ENCODE peak calls at places on chromosomes 4 and X, in ten cellular contexts. N is EH; F is NCI-H2029 treated with DMSO at 0.1 percent for 48 hours; V is GM03348; O is amygdala; B is A172; A is testis; U is neural progenitor cell; G is stimulated activated CD4-positive, alpha-beta T cell treated with anti-CD3 and anti-CD28 coated beads, Interleukin-2, amount 100 ng/mL, for 48 hours; X is GM04504. L is an unnamed sample.

GRCh38 chr4:182286035-182286434 is 42.8 kb downstream of the TENM3 start:
- DNase-seq in N (peak; percentile 61), A (no peak), B (no peak), X (peak; percentile 5), F (no peak), G (no peak), V (peak; percentile 58), O (no peak), U (no peak), L (no peak)

GRCh38 chr4:110196871-110197420 is 1.5 kb downstream of the ELOVL6 start:
- DNase-seq in G (peak; percentile 40), A (peak; percentile 50), N (peak; percentile 54), X (no peak), B (peak; percentile 16), O (peak; percentile 36), V (peak; percentile 74), F (peak; percentile 34), U (peak; percentile 79), L (no peak)

GRCh38 chrX:18353931-18354368 is 538 bp downstream of the SCML2 start:
- DNase-seq in F (no peak), O (no peak), U (peak; percentile 70), V (peak; percentile 34), X (no peak), B (no peak), N (no peak), A (peak; percentile 24), G (no peak), L (no peak)

GRCh38 chr4:87038837-87039715 is 104.3 kb downstream of the AFF1 start:
- DNase-seq in F (peak; percentile 29), V (peak; percentile 79), B (peak; percentile 90), U (peak; percentile 95), N (peak; percentile 94), X (peak; percentile 85), G (no peak), O (no peak), A (no peak), L (no peak)

GRCh38 chrX:102976290-102976689 is 39.2 kb downstream of the RAB40AL start:
- DNase-seq in N (peak; percentile 74), U (no peak), G (no peak), X (no peak), B (no peak), A (no peak), V (peak; percentile 11), O (no peak), F (no peak), L (no peak)

GRCh38 chrX:29652484-29652883 is 562.9 kb upstream of the MAGEB2 start:
- DNase-seq in A (no peak), V (peak; percentile 35), N (peak; percentile 64), X (peak; percentile 35), G (no peak), F (no peak), B (peak; percentile 38), O (no peak), U (no peak), L (no peak)

GRCh38 chr4:91220315-91220714 is 1083.5 kb upstream of the GRID2 start:
- DNase-seq in O (no peak), X (no peak), U (no peak), F (no peak), N (no peak), G (no peak), B (no peak), V (no peak), A (no peak), L (no peak)

GRCh38 chr4:118941799-118942198 is 53.1 kb downstream of the SYNPO2 start:
- DNase-seq in X (no peak), F (peak; percentile 49), G (no peak), V (no peak), U (no peak), N (peak; percentile 81), B (peak; percentile 29), A (no peak), O (no peak), L (no peak)

GRCh38 chr4:166165829-166166420 is 292.9 kb downstream of the TLL1 start:
- DNase-seq in N (peak; percentile 75), V (peak; percentile 78), B (peak; percentile 76), A (peak; percentile 40), U (peak; percentile 79), G (no peak), F (peak; percentile 76), O (no peak), X (peak; percentile 35), L (no peak)

GRCh38 chr4:113511944-113512343 is 249.6 kb downstream of the CAMK2D start:
- DNase-seq in X (no peak), F (no peak), V (no peak), B (no peak), N (no peak), A (no peak), G (no peak), O (no peak), U (no peak), L (no peak)

GRCh38 chrX:46913710-46914109 is 1.5 kb downstream of the JADE3 start:
- DNase-seq in A (peak; percentile 31), X (no peak), G (no peak), U (peak; percentile 20), O (no peak), N (peak; percentile 40), B (no peak), F (no peak), V (peak; percentile 5), L (no peak)

GRCh38 chr4:108988514-108989195 is 225.8 kb upstream of the ETNPPL start:
- DNase-seq in B (no peak), A (no peak), N (peak; percentile 56), G (no peak), F (no peak), U (no peak), V (peak; percentile 12), O (no peak), X (no peak), L (no peak)

GRCh38 chr4:107654694-107655093 is 65.3 kb downstream of the PAPSS1 start:
- DNase-seq in O (no peak), G (no peak), B (peak; percentile 18), X (no peak), A (no peak), F (no peak), V (no peak), N (no peak), U (peak; percentile 47), L (no peak)

GRCh38 chrX:149036086-149036485 is 469.0 kb downstream of the IDS start:
- DNase-seq in G (no peak), N (no peak), V (no peak), O (no peak), X (no peak), U (no peak), F (no peak), B (no peak), A (peak; percentile 13), L (no peak)

GRCh38 chrX:135531813-135532212 is 11.4 kb downstream of the INTS6L start:
- DNase-seq in U (no peak), G (no peak), B (no peak), O (no peak), X (no peak), F (no peak), V (no peak), A (no peak), N (peak; percentile 11), L (no peak)

GRCh38 chrX:64204701-64205440 is 637 bp downstream of the AMER1 start:
- DNase-seq in V (peak; percentile 70), N (peak; percentile 31), B (peak; percentile 12), G (no peak), X (no peak), U (peak; percentile 44), F (no peak), A (peak; percentile 36), O (peak; percentile 16), L (no peak)

GRCh38 chr4:75919914-75920313 is 17.7 kb upstream of the PPEF2 start:
- DNase-seq in B (no peak), G (no peak), A (no peak), N (peak; percentile 39), X (peak; percentile 20), V (peak; percentile 54), O (no peak), U (no peak), F (no peak), L (no peak)

GRCh38 chr4:63618883-63619573 is 790.2 kb downstream of the TECRL start:
- DNase-seq in X (no peak), V (no peak), O (no peak), B (no peak), G (no peak), N (no peak), F (no peak), U (peak; percentile 1), A (no peak), L (no peak)

GRCh38 chrX:69025802-69026301 is 139.4 kb downstream of the PJA1 start:
- DNase-seq in V (no peak), G (no peak), X (no peak), F (no peak), O (no peak), B (no peak), N (peak; percentile 69), A (no peak), U (no peak), L (no peak)

GRCh38 chr4:15164571-15164970 is 162.3 kb downstream of the CPEB2 start:
- DNase-seq in B (peak; percentile 59), O (no peak), G (no peak), F (no peak), N (peak; percentile 40), X (peak; percentile 35), A (no peak), U (no peak), V (no peak), L (no peak)

GRCh38 chr4:18670034-18670433 is 648.5 kb upstream of the LCORL start:
- DNase-seq in X (no peak), O (no peak), V (no peak), F (no peak), U (no peak), B (no peak), N (no peak), G (no peak), A (no peak), L (no peak)

GRCh38 chr4:77194989-77195388 is 38.0 kb downstream of the CCNG2 start:
- DNase-seq in B (no peak), V (no peak), N (no peak), F (no peak), G (no peak), U (no peak), A (no peak), X (no peak), O (no peak), L (no peak)

GRCh38 chr4:1047106-1047975 is 35.9 kb downstream of the FGFRL1 start:
- DNase-seq in G (no peak), F (no peak), B (no peak), N (no peak), A (no peak), O (no peak), X (no peak), U (peak; percentile 1), V (no peak), L (peak; percentile 96)

GRCh38 chr4:186790630-186791029 is 67.0 kb upstream of the FAT1 start:
- DNase-seq in A (no peak), F (no peak), N (peak; percentile 79), X (no peak), V (no peak), B (no peak), G (no peak), U (no peak), O (no peak), L (no peak)

GRCh38 chr4:128574706-128575105 is 234.8 kb upstream of the JADE1 start:
- DNase-seq in F (no peak), N (peak; percentile 52), B (peak; percentile 58), U (peak; percentile 86), A (peak; percentile 94), O (peak; percentile 7), X (no peak), V (peak; percentile 68), G (peak; percentile 70), L (no peak)

GRCh38 chrX:74490249-74490648 is 69.0 kb downstream of the SLC16A2 start:
- DNase-seq in A (no peak), O (no peak), N (no peak), F (no peak), V (no peak), U (no peak), G (no peak), X (no peak), B (no peak), L (no peak)

GRCh38 chrX:13401724-13402123 is 81.9 kb upstream of the ATXN3L start:
- DNase-seq in B (no peak), A (no peak), G (no peak), N (no peak), O (no peak), U (no peak), F (no peak), V (no peak), X (no peak), L (no peak)